ENCODE peak calls at places on chromosomes 4 and X, in seven cellular contexts. One of them, this sample, is unnamed.

GRCh38 chrX:133265331-133265730 is 47.2 kb upstream of the TFDP3 start:
- DNase-seq in mammary epithelial cell: no peak
- DNase-seq in MM.1S: no peak
- DNase-seq in activated B cell treated with CpG ODN at 0.5 μM for 24 hours: no peak
- DNase-seq in D721Med: no peak
- DNase-seq in A549: no peak
- DNase-seq in GM13976: no peak
- DNase-seq in this sample: peak

GRCh38 chrX:72128881-72129280 is 2.8 kb downstream of the RTL5 start:
- DNase-seq in A549: peak
- DNase-seq in GM13976: no peak
- DNase-seq in activated B cell treated with CpG ODN at 0.5 μM for 24 hours: no peak
- DNase-seq in MM.1S: no peak
- DNase-seq in D721Med: no peak
- DNase-seq in mammary epithelial cell: no peak
- DNase-seq in this sample: no peak

GRCh38 chr4:114296126-114296525 is 302.5 kb upstream of the UGT8 start:
- DNase-seq in mammary epithelial cell: no peak
- DNase-seq in A549: no peak
- DNase-seq in GM13976: no peak
- DNase-seq in MM.1S: no peak
- DNase-seq in D721Med: no peak
- DNase-seq in activated B cell treated with CpG ODN at 0.5 μM for 24 hours: no peak
- DNase-seq in this sample: no peak

GRCh38 chr4:5589495-5589894 is 118.9 kb downstream of the EVC2 start:
- DNase-seq in MM.1S: no peak
- DNase-seq in activated B cell treated with CpG ODN at 0.5 μM for 24 hours: no peak
- DNase-seq in A549: no peak
- DNase-seq in mammary epithelial cell: no peak
- DNase-seq in GM13976: no peak
- DNase-seq in D721Med: no peak
- DNase-seq in this sample: no peak

GRCh38 chr4:40180356-40180755 is 16.5 kb upstream of the RHOH start:
- DNase-seq in D721Med: no peak
- DNase-seq in MM.1S: no peak
- DNase-seq in activated B cell treated with CpG ODN at 0.5 μM for 24 hours: no peak
- DNase-seq in mammary epithelial cell: peak
- DNase-seq in GM13976: no peak
- DNase-seq in A549: peak
- DNase-seq in this sample: no peak

GRCh38 chrX:46796574-46797191 is 37.8 kb upstream of the SLC9A7 start:
- DNase-seq in MM.1S: peak
- DNase-seq in D721Med: no peak
- DNase-seq in GM13976: peak
- DNase-seq in mammary epithelial cell: peak
- DNase-seq in A549: peak
- DNase-seq in activated B cell treated with CpG ODN at 0.5 μM for 24 hours: peak
- DNase-seq in this sample: peak

GRCh38 chrX:2261838-2262678 is 238.7 kb downstream of the DHRSX start:
- DNase-seq in activated B cell treated with CpG ODN at 0.5 μM for 24 hours: no peak
- DNase-seq in GM13976: no peak
- DNase-seq in D721Med: no peak
- DNase-seq in MM.1S: no peak
- DNase-seq in mammary epithelial cell: no peak
- DNase-seq in A549: no peak
- DNase-seq in this sample: no peak

GRCh38 chrX:13064599-13065143 is 20.3 kb upstream of the FAM9C start:
- DNase-seq in GM13976: no peak
- DNase-seq in MM.1S: no peak
- DNase-seq in mammary epithelial cell: no peak
- DNase-seq in activated B cell treated with CpG ODN at 0.5 μM for 24 hours: no peak
- DNase-seq in A549: peak
- DNase-seq in D721Med: no peak
- DNase-seq in this sample: no peak

GRCh38 chr4:70734971-70735370 is 13.2 kb downstream of the RUFY3 start:
- DNase-seq in MM.1S: no peak
- DNase-seq in A549: no peak
- DNase-seq in activated B cell treated with CpG ODN at 0.5 μM for 24 hours: no peak
- DNase-seq in mammary epithelial cell: no peak
- DNase-seq in GM13976: no peak
- DNase-seq in D721Med: no peak
- DNase-seq in this sample: no peak

GRCh38 chrX:750263-750662 is 119.7 kb downstream of the SHOX start:
- DNase-seq in GM13976: no peak
- DNase-seq in MM.1S: no peak
- DNase-seq in D721Med: no peak
- DNase-seq in A549: no peak
- DNase-seq in mammary epithelial cell: no peak
- DNase-seq in activated B cell treated with CpG ODN at 0.5 μM for 24 hours: no peak
- DNase-seq in this sample: no peak

GRCh38 chr4:180141734-180142133 is 2101.5 kb upstream of the TENM3 start:
- DNase-seq in MM.1S: no peak
- DNase-seq in activated B cell treated with CpG ODN at 0.5 μM for 24 hours: no peak
- DNase-seq in D721Med: no peak
- DNase-seq in mammary epithelial cell: no peak
- DNase-seq in A549: no peak
- DNase-seq in GM13976: no peak
- DNase-seq in this sample: no peak

GRCh38 chr4:2935762-2936743 is 27.2 kb downstream of the NOP14 start:
- DNase-seq in GM13976: peak
- DNase-seq in mammary epithelial cell: peak
- DNase-seq in MM.1S: no peak
- DNase-seq in A549: peak
- DNase-seq in activated B cell treated with CpG ODN at 0.5 μM for 24 hours: peak
- DNase-seq in D721Med: no peak
- DNase-seq in this sample: peak

GRCh38 chr4:2886161-2886560 is 42.5 kb downstream of the ADD1 start:
- DNase-seq in GM13976: no peak
- DNase-seq in D721Med: peak
- DNase-seq in A549: no peak
- DNase-seq in mammary epithelial cell: no peak
- DNase-seq in activated B cell treated with CpG ODN at 0.5 μM for 24 hours: no peak
- DNase-seq in MM.1S: no peak
- DNase-seq in this sample: no peak

GRCh38 chr4:184284336-184284690 is 66.6 kb upstream of the ENPP6 start:
- DNase-seq in activated B cell treated with CpG ODN at 0.5 μM for 24 hours: no peak
- DNase-seq in D721Med: no peak
- DNase-seq in mammary epithelial cell: no peak
- DNase-seq in A549: no peak
- DNase-seq in GM13976: no peak
- DNase-seq in MM.1S: peak
- DNase-seq in this sample: no peak
- TF ChIP-seq CTCF in activated B cell treated with CpG ODN at 0.5 μM for 24 hours: no peak
- TF ChIP-seq CTCF in D721Med: no peak
- TF ChIP-seq CTCF in mammary epithelial cell: no peak
- TF ChIP-seq CTCF in A549: no peak
- TF ChIP-seq CTCF in GM13976: no peak
- TF ChIP-seq CTCF in MM.1S: no peak
- TF ChIP-seq CTCF in this sample: no peak

GRCh38 chrX:38220936-38221386 is 290 bp upstream of the SRPX start:
- DNase-seq in D721Med: no peak
- DNase-seq in MM.1S: no peak
- DNase-seq in A549: no peak
- DNase-seq in GM13976: no peak
- DNase-seq in activated B cell treated with CpG ODN at 0.5 μM for 24 hours: no peak
- DNase-seq in mammary epithelial cell: no peak
- DNase-seq in this sample: no peak

GRCh38 chrX:38221391-38221929 is 789 bp upstream of the SRPX start:
- DNase-seq in mammary epithelial cell: no peak
- DNase-seq in activated B cell treated with CpG ODN at 0.5 μM for 24 hours: no peak
- DNase-seq in GM13976: no peak
- DNase-seq in MM.1S: no peak
- DNase-seq in D721Med: no peak
- DNase-seq in A549: no peak
- DNase-seq in this sample: no peak

GRCh38 chrX:38224160-38224559 is 3.5 kb upstream of the SRPX start:
- DNase-seq in MM.1S: no peak
- DNase-seq in A549: no peak
- DNase-seq in activated B cell treated with CpG ODN at 0.5 μM for 24 hours: no peak
- DNase-seq in mammary epithelial cell: no peak
- DNase-seq in D721Med: no peak
- DNase-seq in GM13976: no peak
- DNase-seq in this sample: no peak

GRCh38 chrX:38216642-38217041 is 4.0 kb downstream of the SRPX start:
- DNase-seq in MM.1S: no peak
- DNase-seq in activated B cell treated with CpG ODN at 0.5 μM for 24 hours: no peak
- DNase-seq in GM13976: no peak
- DNase-seq in mammary epithelial cell: no peak
- DNase-seq in A549: no peak
- DNase-seq in D721Med: no peak
- DNase-seq in this sample: no peak

DNA sequence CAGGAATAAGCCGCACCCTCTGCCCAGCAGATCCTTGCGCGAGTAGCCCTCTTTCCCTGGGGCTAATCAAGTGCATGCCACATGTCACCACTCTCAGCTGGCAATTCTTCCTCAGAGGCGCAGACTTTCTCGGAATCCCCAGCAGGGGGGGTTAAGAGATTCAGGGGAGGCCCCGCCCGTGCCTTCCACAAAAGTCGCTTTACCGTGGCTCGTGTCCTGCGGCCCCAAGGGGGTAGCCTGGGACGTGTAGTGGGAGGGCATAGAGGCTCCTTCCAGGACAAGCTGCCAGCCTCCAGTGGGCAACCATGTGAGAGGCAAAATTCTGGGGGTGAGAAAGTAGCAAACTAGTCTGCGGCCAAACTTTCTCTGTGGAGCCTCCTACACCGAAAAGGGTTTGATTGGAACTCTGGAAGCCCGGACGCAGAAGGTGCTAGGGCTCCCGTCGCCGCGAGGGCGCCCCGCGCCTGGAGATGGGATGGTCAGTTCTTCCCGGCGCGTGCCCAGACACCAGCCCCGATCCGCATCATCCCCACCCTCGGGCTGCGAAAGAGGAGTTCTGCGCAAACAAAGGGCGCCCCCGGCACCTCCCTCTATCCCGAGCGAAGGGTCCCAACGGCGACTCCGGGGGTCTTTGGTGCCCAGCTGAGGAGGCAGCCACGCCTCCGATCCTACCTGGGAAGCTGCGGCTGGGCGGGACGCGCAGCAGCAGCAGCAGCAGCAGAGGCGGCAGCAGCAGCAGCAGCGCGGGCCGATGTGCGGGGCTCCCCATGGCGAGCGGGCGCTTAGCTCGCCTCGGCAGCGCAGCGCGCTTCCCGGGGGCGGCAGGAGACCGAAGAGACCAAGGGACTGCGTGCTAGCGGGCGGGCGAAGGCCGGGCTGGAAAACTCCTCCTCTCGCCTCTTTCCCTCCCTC is at the start of gene SRPX:
- DNase-seq in GM13976: peak
- DNase-seq in mammary epithelial cell: peak
- DNase-seq in MM.1S: peak
- DNase-seq in D721Med: no peak
- DNase-seq in activated B cell treated with CpG ODN at 0.5 μM for 24 hours: no peak
- DNase-seq in A549: peak
- DNase-seq in this sample: no peak
- TF ChIP-seq CTCF in GM13976: no peak
- TF ChIP-seq CTCF in mammary epithelial cell: peak
- TF ChIP-seq CTCF in MM.1S: peak
- TF ChIP-seq CTCF in D721Med: no peak
- TF ChIP-seq CTCF in activated B cell treated with CpG ODN at 0.5 μM for 24 hours: no peak
- TF ChIP-seq CTCF in A549: no peak
- TF ChIP-seq CTCF in this sample: no peak

DNA sequence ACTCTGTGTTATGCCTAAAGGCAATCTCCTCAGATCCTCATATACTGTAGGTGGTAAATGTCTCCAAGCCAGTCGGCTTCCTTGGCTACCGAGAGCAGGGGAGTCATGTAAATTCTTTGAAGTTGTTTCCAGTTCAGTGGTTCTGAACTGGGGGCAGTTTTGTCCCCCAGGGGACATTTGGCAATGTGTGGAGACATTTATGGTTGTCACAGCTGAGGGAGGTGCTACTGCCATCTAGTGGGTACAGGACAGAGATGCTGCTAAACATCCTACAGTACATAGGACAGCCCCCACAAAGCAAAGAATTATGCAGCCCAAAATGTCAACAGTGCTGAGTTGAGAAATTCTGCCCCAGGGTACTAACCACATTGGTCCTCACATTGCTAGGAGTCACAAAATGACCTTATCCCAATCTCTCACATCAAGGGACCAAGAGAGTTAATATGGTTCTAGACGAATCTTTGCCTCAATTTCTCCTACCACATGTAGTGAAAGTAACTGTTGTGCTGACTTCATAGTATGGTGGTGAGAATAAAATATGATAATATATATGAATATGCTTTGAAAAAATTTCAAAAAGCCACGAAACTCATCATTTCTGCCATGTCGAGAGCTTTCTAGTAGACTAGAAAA is 104.4 kb upstream of the ARHGAP24 start:
- DNase-seq in MM.1S: peak
- DNase-seq in D721Med: no peak
- DNase-seq in activated B cell treated with CpG ODN at 0.5 μM for 24 hours: peak
- DNase-seq in A549: peak
- DNase-seq in mammary epithelial cell: peak
- DNase-seq in GM13976: no peak
- DNase-seq in this sample: no peak
- TF ChIP-seq CTCF in MM.1S: peak
- TF ChIP-seq CTCF in D721Med: peak
- TF ChIP-seq CTCF in activated B cell treated with CpG ODN at 0.5 μM for 24 hours: no peak
- TF ChIP-seq CTCF in A549: peak
- TF ChIP-seq CTCF in mammary epithelial cell: peak
- TF ChIP-seq CTCF in GM13976: peak
- TF ChIP-seq CTCF in this sample: peak

GRCh38 chr4:141702472-141703182 is 66.2 kb downstream of the IL15 start:
- DNase-seq in D721Med: no peak
- DNase-seq in GM13976: no peak
- DNase-seq in mammary epithelial cell: no peak
- DNase-seq in activated B cell treated with CpG ODN at 0.5 μM for 24 hours: no peak
- DNase-seq in MM.1S: no peak
- DNase-seq in A549: no peak
- DNase-seq in this sample: no peak

GRCh38 chr4:141705747-141706377 is 69.5 kb downstream of the IL15 start:
- DNase-seq in activated B cell treated with CpG ODN at 0.5 μM for 24 hours: no peak
- DNase-seq in mammary epithelial cell: no peak
- DNase-seq in D721Med: no peak
- DNase-seq in MM.1S: no peak
- DNase-seq in GM13976: no peak
- DNase-seq in A549: no peak
- DNase-seq in this sample: no peak

GRCh38 chr4:141705048-141705746 is 68.8 kb downstream of the IL15 start:
- DNase-seq in D721Med: no peak
- DNase-seq in GM13976: peak
- DNase-seq in A549: no peak
- DNase-seq in mammary epithelial cell: no peak
- DNase-seq in MM.1S: no peak
- DNase-seq in activated B cell treated with CpG ODN at 0.5 μM for 24 hours: no peak
- DNase-seq in this sample: no peak

GRCh38 chr4:141706445-141706844 is 70.1 kb downstream of the IL15 start:
- DNase-seq in A549: no peak
- DNase-seq in D721Med: no peak
- DNase-seq in MM.1S: no peak
- DNase-seq in activated B cell treated with CpG ODN at 0.5 μM for 24 hours: no peak
- DNase-seq in mammary epithelial cell: no peak
- DNase-seq in GM13976: no peak
- DNase-seq in this sample: no peak

DNA sequence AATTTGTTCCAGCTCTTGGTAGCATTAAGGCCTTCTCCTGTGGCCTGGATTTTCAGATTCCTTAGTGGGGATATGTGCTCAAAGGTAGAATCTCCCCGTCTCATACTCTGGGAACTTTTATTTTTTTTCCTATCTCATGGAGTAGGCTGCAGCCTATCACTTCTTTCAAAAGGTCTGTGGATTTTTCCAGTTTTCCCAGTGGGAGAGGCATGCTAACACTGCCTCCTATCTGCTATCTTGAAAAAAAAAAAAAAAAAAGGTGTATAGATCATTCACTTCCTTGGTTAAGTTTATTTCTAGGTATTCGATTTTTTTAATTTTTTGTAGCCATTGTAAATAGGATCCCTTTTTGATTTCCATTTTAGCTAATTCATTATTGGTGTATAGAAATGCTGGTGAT is 67.1 kb downstream of the IL15 start:
- DNase-seq in GM13976: no peak
- DNase-seq in A549: no peak
- DNase-seq in D721Med: no peak
- DNase-seq in activated B cell treated with CpG ODN at 0.5 μM for 24 hours: no peak
- DNase-seq in mammary epithelial cell: no peak
- DNase-seq in MM.1S: no peak
- DNase-seq in this sample: no peak
- TF ChIP-seq CTCF in GM13976: no peak
- TF ChIP-seq CTCF in A549: peak
- TF ChIP-seq CTCF in D721Med: no peak
- TF ChIP-seq CTCF in activated B cell treated with CpG ODN at 0.5 μM for 24 hours: no peak
- TF ChIP-seq CTCF in mammary epithelial cell: peak
- TF ChIP-seq CTCF in MM.1S: no peak
- TF ChIP-seq CTCF in this sample: no peak

This sample was measured in mesothelial cell of epicardium.